ENCODE peak calls at places on chromosomes 5 and 9, in six cellular contexts. D is prostate gland, X is esophagus squamous epithelium, B is IMR-90, I is breast epithelium, M is tibial nerve. K is an unnamed sample.
A peak's percentile ranks its signal among the peaks of the same experiment; 100 is the strongest.

GRCh38 chr5:177105546-177106476 is 19.1 kb downstream of the FGFR4 start:
- DNase-seq in B (no peak), D (no peak), I (no peak), X (no peak), M (no peak), K (no peak)

GRCh38 chr9:93642961-93643360 is 66.6 kb downstream of the PHF2 start:
- DNase-seq in X (no peak), D (no peak), M (no peak), I (no peak), B (peak; percentile 82), K (no peak)

GRCh38 chr9:88658311-88658822 is 123.4 kb downstream of the NXNL2 start:
- DNase-seq in M (peak; percentile 37), D (no peak), X (no peak), B (no peak), I (no peak), K (no peak)

GRCh38 chr9:96555567-96556386 is 63.9 kb downstream of the CDC14B start:
- DNase-seq in B (peak; percentile 44), X (no peak), I (no peak), D (no peak), M (no peak), K (no peak)

GRCh38 chr5:91538179-91538578 is 155.1 kb upstream of the ARRDC3 start:
- DNase-seq in M (no peak), B (no peak), X (no peak), I (no peak), D (no peak), K (no peak)

GRCh38 chr9:129021091-129021490 is 7.0 kb downstream of the SH3GLB2 start:
- DNase-seq in B (no peak), I (no peak), D (no peak), M (no peak), X (no peak), K (peak; percentile 67)

GRCh38 chr5:58763390-58763789 is 180.5 kb downstream of the RAB3C start:
- DNase-seq in I (no peak), M (no peak), X (no peak), D (no peak), B (no peak), K (no peak)

GRCh38 chr5:41863871-41864486 is 6.2 kb downstream of the OXCT1 start:
- DNase-seq in X (no peak), D (no peak), I (no peak), M (no peak), B (peak; percentile 51), K (no peak)

GRCh38 chr5:14187157-14187556 is 44.0 kb downstream of the TRIO start:
- DNase-seq in D (no peak), I (no peak), M (no peak), X (no peak), B (no peak), K (no peak)

GRCh38 chr9:130394814-130395470 is 49.8 kb upstream of the ASS1 start:
- DNase-seq in D (no peak), B (no peak), M (no peak), X (no peak), I (no peak), K (no peak)

GRCh38 chr5:55986931-55987330 is 7.8 kb downstream of the IL6ST start:
- DNase-seq in D (no peak), M (no peak), X (no peak), I (no peak), B (no peak), K (no peak)

GRCh38 chr5:138029944-138030343 is 2.9 kb downstream of the FAM13B start:
- DNase-seq in X (no peak), M (no peak), B (no peak), I (no peak), D (no peak), K (no peak)

GRCh38 chr5:10854526-10855277 is 93.7 kb upstream of the DAP start:
- DNase-seq in I (no peak), X (no peak), B (no peak), D (no peak), M (peak; percentile 29), K (no peak)

GRCh38 chr5:150058480-150059126 is 27.8 kb downstream of the CSF1R start:
- DNase-seq in D (no peak), B (peak; percentile 82), M (no peak), X (no peak), I (no peak), K (no peak)

GRCh38 chr9:95305770-95306492 is 11.6 kb downstream of the FANCC start:
- DNase-seq in M (no peak), X (no peak), B (peak; percentile 55), I (no peak), D (no peak), K (no peak)

GRCh38 chr5:173763410-173763809 is 124.7 kb upstream of the CPEB4 start:
- DNase-seq in I (no peak), B (no peak), X (no peak), M (no peak), D (no peak), K (no peak)

GRCh38 chr5:173765661-173766060 is 122.5 kb upstream of the CPEB4 start:
- DNase-seq in M (no peak), D (no peak), X (no peak), I (no peak), B (no peak), K (no peak)

GRCh38 chr5:173762930-173763329 is 125.2 kb upstream of the CPEB4 start:
- DNase-seq in B (no peak), I (no peak), D (no peak), M (no peak), X (no peak), K (no peak)

GRCh38 chr5:173764321-173765029 is 123.7 kb upstream of the CPEB4 start:
- DNase-seq in X (no peak), D (peak; percentile 46), B (peak; percentile 96), I (peak; percentile 77), M (peak; percentile 28), K (peak; percentile 84)

GRCh38 chr5:173765030-173765644 is 123.0 kb upstream of the CPEB4 start:
- DNase-seq in I (no peak), D (no peak), B (no peak), M (no peak), X (no peak), K (no peak)
- H3K27ac ChIP-seq in I (peak overlapping the region; percentile 92), D (no peak overlapping the region), B (no peak overlapping the region), M (no peak overlapping the region), X (peak overlapping the region; percentile 83), K (no peak overlapping the region)

GRCh38 chr5:136080483-136081180 is 51.8 kb downstream of the TGFBI start:
- DNase-seq in D (peak; percentile 46), B (peak; percentile 94), X (peak; percentile 22), M (peak; percentile 71), I (peak; percentile 69), K (peak; percentile 85)
- TF ChIP-seq POLR2A in D (no peak), B (peak; percentile 82), X (no peak), M (peak; percentile 43), I (peak; percentile 24), K (no peak)

GRCh38 chr5:3412146-3412545 is 183.5 kb upstream of the IRX1 start:
- DNase-seq in I (no peak), X (no peak), D (no peak), B (no peak), M (no peak), K (no peak)
- H3K36me3 ChIP-seq in I (no peaks in the 10 kb centered on the region), X (no peaks in the 10 kb centered on the region), D (no peaks in the 10 kb centered on the region), B (no peaks in the 10 kb centered on the region), M (no peaks in the 10 kb centered on the region), K (no peaks in the 10 kb centered on the region)

GRCh38 chr5:171840701-171841522 is 55.3 kb downstream of the SMIM23 start:
- DNase-seq in D (no peak), I (no peak), B (no peak), M (no peak), X (no peak), K (no peak)
- H3K27ac ChIP-seq in D (no peak overlapping the region), I (no peak overlapping the region), B (no peak overlapping the region), M (no peak overlapping the region), X (no peak overlapping the region), K (no peak overlapping the region)

K was measured in stomach.